ENCODE peak calls at places on chromosomes 4 and X, in ten cellular contexts. K is endothelial cell, S is natural killer cell, A is pancreas, P is brain microvascular endothelial cell, E is AG10803, V is cardiac muscle cell, R is DND-41, W is lower lobe of right lung, I is fibroblast of lung. Y is an unnamed sample.

GRCh38 chr4:188661502-188661901 is 522.3 kb downstream of the TRIML1 start:
- DNase-seq in I (no peak), S (no peak), R (no peak), W (no peak), A (no peak), P (no peak), K (no peak), V (no peak), E (peak), Y (no peak)

GRCh38 chr4:82792912-82793649 is 5.5 kb downstream of the SCD5 start:
- DNase-seq in P (no peak), V (no peak), W (no peak), R (no peak), A (no peak), S (no peak), I (no peak), E (no peak), K (no peak), Y (no peak)

GRCh38 chr4:99087887-99088484 is 602 bp downstream of the ADH5 start:
- DNase-seq in A (peak), S (peak), I (peak), R (peak), V (peak), K (no peak), P (peak), E (peak), W (peak), Y (peak)

GRCh38 chrX:54745676-54746075 is 52.4 kb downstream of the ITIH6 start:
- DNase-seq in E (no peak), R (no peak), S (no peak), A (peak), P (no peak), W (no peak), I (no peak), K (no peak), V (no peak), Y (no peak)

GRCh38 chr4:42302348-42302747 is 94.9 kb upstream of the SHISA3 start:
- DNase-seq in V (peak), K (peak), A (no peak), P (peak), R (peak), E (no peak), S (no peak), I (peak), W (no peak), Y (peak)

GRCh38 chr4:113531572-113531971 is 230.0 kb downstream of the CAMK2D start:
- DNase-seq in K (no peak), S (no peak), I (no peak), A (no peak), E (no peak), W (no peak), P (no peak), R (no peak), V (no peak), Y (no peak)

GRCh38 chr4:73612032-73612431 is 8.2 kb downstream of the RASSF6 start:
- DNase-seq in I (peak), W (no peak), R (no peak), E (no peak), P (no peak), V (no peak), A (no peak), S (no peak), K (no peak), Y (no peak)

GRCh38 chr4:53459548-53459947 is 82.1 kb downstream of the FIP1L1 start:
- DNase-seq in R (no peak), W (no peak), S (no peak), I (peak), E (peak), K (no peak), A (no peak), V (peak), P (peak), Y (no peak)

GRCh38 chr4:6595897-6596537 is 21.0 kb downstream of the MAN2B2 start:
- DNase-seq in P (no peak), I (no peak), R (no peak), V (no peak), A (no peak), E (no peak), W (no peak), K (no peak), S (no peak), Y (peak)

GRCh38 chrX:109635151-109635550 is 10.2 kb upstream of the KCNE5 start:
- DNase-seq in P (peak), K (no peak), E (peak), S (no peak), I (peak), W (no peak), A (no peak), V (peak), R (no peak), Y (peak)

GRCh38 chrX:39167791-39168190 is 366.5 kb downstream of the MID1IP1 start:
- DNase-seq in P (no peak), R (no peak), S (no peak), V (no peak), W (no peak), K (no peak), A (no peak), I (no peak), E (no peak), Y (peak)

GRCh38 chr4:24912252-24913098 is at the start of gene CCDC149:
- DNase-seq in K (peak), I (peak), P (peak), A (peak), W (peak), R (no peak), V (peak), S (no peak), E (peak), Y (peak)

GRCh38 chrX:41875142-41875541 is 48.2 kb downstream of the CASK start:
- DNase-seq in I (no peak), K (no peak), P (no peak), E (peak), W (no peak), A (no peak), R (no peak), S (no peak), V (peak), Y (no peak)

GRCh38 chr4:76905521-76905920 is 7.6 kb upstream of the SOWAHB start:
- DNase-seq in S (no peak), P (peak), I (peak), A (no peak), W (no peak), V (peak), R (no peak), E (peak), K (no peak), Y (no peak)

GRCh38 chr4:137193564-137193963 is 338.7 kb downstream of the PCDH18 start:
- DNase-seq in A (no peak), I (no peak), S (no peak), R (no peak), K (no peak), W (no peak), P (no peak), E (no peak), V (no peak), Y (no peak)

GRCh38 chrX:70439016-70439415 is 5.6 kb upstream of the DLG3 start:
- DNase-seq in I (no peak), W (no peak), A (no peak), S (no peak), E (no peak), V (peak), K (no peak), P (no peak), R (no peak), Y (peak)

GRCh38 chr4:114318309-114318708 is 280.3 kb upstream of the UGT8 start:
- DNase-seq in P (no peak), I (peak), E (peak), S (no peak), A (no peak), W (no peak), R (no peak), K (no peak), V (no peak), Y (no peak)

GRCh38 chrX:154727418-154728323 is 23.2 kb downstream of the GAB3 start:
- DNase-seq in S (no peak), R (no peak), A (no peak), P (peak), W (peak), V (peak), I (peak), E (peak), K (no peak), Y (no peak)

GRCh38 chrX:102739642-102740041 is 19.1 kb downstream of the GPRASP3 start:
- DNase-seq in K (no peak), S (no peak), E (no peak), A (no peak), W (no peak), V (peak), P (peak), I (no peak), R (no peak), Y (no peak)

GRCh38 chr4:79927931-79928330 is 145.1 kb downstream of the ANTXR2 start:
- DNase-seq in K (no peak), V (no peak), S (no peak), W (no peak), P (no peak), E (no peak), A (no peak), R (no peak), I (no peak), Y (no peak)

GRCh38 chrX:48890934-48891401 is 6.6 kb downstream of the TIMM17B start:
- DNase-seq in I (no peak), R (no peak), W (peak), E (no peak), K (peak), V (no peak), P (no peak), A (no peak), S (no peak), Y (peak)

GRCh38 chr4:5747746-5748365 is 36.9 kb downstream of the EVC start:
- DNase-seq in R (no peak), V (peak), A (no peak), W (no peak), E (peak), K (no peak), P (peak), S (no peak), I (peak), Y (no peak)

GRCh38 chr4:145299380-145300076 is 119.1 kb upstream of the OTUD4 start:
- DNase-seq in E (peak), A (no peak), S (no peak), P (peak), W (no peak), R (peak), V (peak), K (no peak), I (peak), Y (peak)

GRCh38 chr4:53640576-53641459 is 49.5 kb upstream of the LNX1 start:
- DNase-seq in V (peak), K (no peak), S (no peak), W (peak), R (no peak), P (no peak), E (no peak), A (peak), I (no peak), Y (no peak)

GRCh38 chr4:5366421-5366820 is 315.1 kb downstream of the STK32B start:
- DNase-seq in E (peak), K (no peak), V (no peak), S (no peak), W (no peak), I (no peak), R (no peak), P (peak), A (no peak), Y (no peak)

GRCh38 chrX:151004085-151004484 is 20.9 kb downstream of the HMGB3 start:
- DNase-seq in P (no peak), S (no peak), A (no peak), E (peak), R (no peak), I (no peak), W (no peak), K (no peak), V (no peak), Y (no peak)
- TF ChIP-seq CTCF in P (peak), S (no peak), A (no peak), E (peak), R (peak), I (no peak), W (no peak), K (no peak), V (no peak), Y (no peak)

GRCh38 chr4:135032670-135033069 is 831.1 kb upstream of the PABPC4L start:
- DNase-seq in W (no peak), A (no peak), E (no peak), K (no peak), S (no peak), P (no peak), V (no peak), I (no peak), R (no peak), Y (no peak)
- TF ChIP-seq CTCF in W (no peak), A (no peak), E (no peak), K (no peak), S (no peak), P (no peak), V (no peak), I (no peak), R (no peak), Y (no peak)

GRCh38 chr4:47368211-47368610 is 95.3 kb downstream of the COMMD8 start:
- DNase-seq in P (no peak), I (no peak), S (no peak), E (no peak), A (no peak), V (no peak), W (no peak), K (no peak), R (peak), Y (no peak)
- TF ChIP-seq CTCF in P (no peak), I (no peak), S (no peak), E (no peak), A (no peak), V (no peak), W (no peak), K (no peak), R (no peak), Y (no peak)

DNA sequence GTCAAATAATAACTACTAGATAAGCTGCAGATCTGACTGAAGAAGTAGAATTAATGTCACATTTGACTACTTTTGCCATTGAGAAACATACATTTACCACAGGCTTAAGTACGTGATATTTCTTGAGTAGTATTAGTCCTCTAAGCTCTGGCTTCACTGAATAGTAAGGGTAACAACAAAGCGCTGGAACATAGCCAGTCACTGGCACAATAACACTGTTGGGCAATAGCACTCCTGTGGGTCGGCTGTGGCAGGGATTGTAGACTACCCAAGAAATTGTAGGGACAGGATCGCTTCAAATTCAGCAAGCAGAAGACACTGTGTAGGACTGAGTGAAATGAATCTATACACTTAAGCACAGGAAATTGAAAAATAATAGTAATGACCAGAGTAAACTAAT is 27.1 kb upstream of the IL15 start:
- DNase-seq in E (peak), R (no peak), A (peak), V (peak), W (peak), K (no peak), I (no peak), P (no peak), S (no peak), Y (no peak)
- TF ChIP-seq CTCF in E (no peak), R (no peak), A (no peak), V (no peak), W (no peak), K (no peak), I (no peak), P (no peak), S (no peak), Y (no peak)

GRCh38 chrX:121579016-121579760 is 531.8 kb downstream of the GLUD2 start:
- DNase-seq in R (peak), K (peak), A (no peak), E (peak), I (no peak), W (no peak), V (peak), S (no peak), P (peak), Y (peak)
- TF ChIP-seq CTCF in R (peak), K (peak), A (peak), E (peak), I (no peak), W (peak), V (peak), S (no peak), P (peak), Y (peak)

GRCh38 chrX:53433651-53434639 is at the start of gene HSD17B10:
- DNase-seq in W (peak), E (peak), V (peak), S (peak), P (peak), A (peak), K (peak), R (peak), I (peak), Y (peak)
- TF ChIP-seq CTCF in W (no peak), E (no peak), V (no peak), S (no peak), P (no peak), A (no peak), K (no peak), R (no peak), I (no peak), Y (no peak)

GRCh38 chrX:25039036-25039435 is 23.3 kb upstream of the ARX start:
- DNase-seq in R (no peak), W (no peak), E (no peak), K (no peak), P (no peak), A (no peak), S (no peak), V (no peak), I (no peak), Y (no peak)

GRCh38 chrX:25029288-25029687 is 13.5 kb upstream of the ARX start:
- DNase-seq in W (no peak), R (no peak), I (no peak), K (no peak), V (no peak), A (no peak), E (no peak), S (no peak), P (no peak), Y (no peak)

GRCh38 chrX:25034889-25035288 is 19.1 kb upstream of the ARX start:
- DNase-seq in K (no peak), I (peak), P (peak), E (peak), W (no peak), V (peak), A (no peak), S (no peak), R (no peak), Y (no peak)
- TF ChIP-seq CTCF in K (no peak), I (peak), P (peak), E (peak), W (no peak), V (peak), A (no peak), S (no peak), R (no peak), Y (no peak)

GRCh38 chrX:136171420-136171819 is 24.1 kb downstream of the FHL1 start:
- DNase-seq in I (no peak), R (no peak), V (no peak), A (no peak), S (no peak), K (no peak), E (no peak), P (no peak), W (no peak), Y (no peak)

GRCh38 chrX:136168929-136169735 is 21.8 kb downstream of the FHL1 start:
- DNase-seq in R (no peak), W (no peak), E (peak), S (no peak), A (no peak), I (peak), P (peak), K (peak), V (peak), Y (no peak)

GRCh38 chrX:136166221-136166855 is 19.0 kb downstream of the FHL1 start:
- DNase-seq in A (no peak), S (no peak), K (no peak), P (no peak), W (no peak), I (peak), R (no peak), E (peak), V (peak), Y (no peak)

GRCh38 chrX:136170109-136170800 is 22.9 kb downstream of the FHL1 start:
- DNase-seq in S (no peak), E (peak), K (no peak), W (no peak), R (no peak), P (no peak), A (no peak), V (peak), I (peak), Y (no peak)
- TF ChIP-seq CTCF in S (no peak), E (peak), K (no peak), W (peak), R (no peak), P (peak), A (no peak), V (peak), I (peak), Y (no peak)

DNA sequence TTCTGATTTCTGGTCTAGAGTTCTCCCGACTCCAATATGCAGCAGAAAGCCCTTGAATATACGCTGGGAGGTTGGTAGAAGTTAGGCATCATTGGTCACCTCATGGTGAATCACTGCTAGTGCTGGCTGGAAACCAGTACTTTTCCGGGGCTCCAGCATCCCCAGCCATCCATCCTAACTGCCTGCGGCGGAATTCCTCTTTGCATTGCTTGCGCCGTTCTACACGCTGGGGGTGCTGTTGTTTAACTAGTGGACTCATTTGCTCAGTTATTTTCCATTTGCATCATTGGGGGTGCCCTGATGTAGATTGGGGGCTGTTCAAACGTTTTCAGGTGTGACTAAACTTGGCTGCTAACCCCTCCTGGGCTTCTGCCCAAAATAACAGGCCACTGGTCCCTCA is 23.3 kb upstream of the GPR50 start:
- DNase-seq in K (peak), S (no peak), V (peak), R (no peak), A (no peak), E (peak), P (peak), I (peak), W (no peak), Y (no peak)
- TF ChIP-seq CTCF in K (no peak), S (no peak), V (peak), R (no peak), A (no peak), E (peak), P (peak), I (peak), W (no peak), Y (no peak)

GRCh38 chr4:84151574-84151973 is 347.5 kb downstream of the NKX6-1 start:
- DNase-seq in S (no peak), I (no peak), P (no peak), V (no peak), W (no peak), A (peak), K (no peak), R (no peak), E (no peak), Y (no peak)
- TF ChIP-seq CTCF in S (no peak), I (no peak), P (no peak), V (no peak), W (no peak), A (no peak), K (no peak), R (no peak), E (no peak), Y (no peak)